ENCODE peak calls at places on chromosome 2, in six cellular contexts. L, N, P, T, F and U are unnamed samples.

GRCh38 chr2:177691177-177691576 is 298.6 kb downstream of the AGPS start:
- DNase-seq in L (no peak), T (no peak), N (no peak), F (no peak), P (no peak), U (no peak)

GRCh38 chr2:222561817-222562424 is 94.0 kb downstream of the FARSB start:
- DNase-seq in N (peak), P (peak), L (peak), F (peak), T (peak), U (peak)

GRCh38 chr2:117091026-117091425 is 723.5 kb upstream of the DDX18 start:
- DNase-seq in P (no peak), F (no peak), L (no peak), T (no peak), N (no peak), U (no peak)

GRCh38 chr2:188582206-188582605 is 290.5 kb downstream of the GULP1 start:
- DNase-seq in F (no peak), L (no peak), P (no peak), T (no peak), N (no peak), U (no peak)

GRCh38 chr2:23322813-23323212 is 62.2 kb upstream of the KLHL29 start:
- DNase-seq in L (no peak), N (no peak), F (no peak), T (no peak), P (no peak), U (no peak)

GRCh38 chr2:217331577-217332139 is 471.8 kb upstream of the TNP1 start:
- DNase-seq in N (no peak), P (peak), T (no peak), F (no peak), L (no peak), U (peak)

GRCh38 chr2:226798422-226799210 is 1.0 kb downstream of the IRS1 start:
- DNase-seq in F (no peak), L (no peak), N (no peak), P (no peak), T (peak), U (peak)

GRCh38 chr2:23375448-23375847 is 9.5 kb upstream of the KLHL29 start:
- DNase-seq in N (no peak), F (peak), T (peak), L (peak), P (no peak), U (peak)

GRCh38 chr2:138811454-138811853 is 31.3 kb upstream of the NXPH2 start:
- DNase-seq in N (no peak), T (no peak), F (no peak), L (no peak), P (no peak), U (no peak)

GRCh38 chr2:234241656-234242445 is 191.3 kb downstream of the SPP2 start:
- DNase-seq in P (no peak), N (no peak), F (no peak), L (no peak), T (no peak), U (no peak)

GRCh38 chr2:195612515-195613495 is 44.2 kb upstream of the SLC39A10 start:
- DNase-seq in F (no peak), T (no peak), L (no peak), N (no peak), P (peak), U (peak)

GRCh38 chr2:68333931-68334330 is 14.2 kb upstream of the CNRIP1 start:
- DNase-seq in L (no peak), P (no peak), T (no peak), N (no peak), F (no peak), U (no peak)

GRCh38 chr2:68328901-68329300 is 9.2 kb upstream of the CNRIP1 start:
- DNase-seq in N (no peak), T (no peak), P (no peak), F (no peak), L (no peak), U (no peak)

GRCh38 chr2:68336192-68336591 is 16.4 kb upstream of the CNRIP1 start:
- DNase-seq in P (no peak), F (no peak), T (no peak), N (no peak), L (peak), U (no peak)

GRCh38 chr2:68330691-68331090 is 10.9 kb upstream of the CNRIP1 start:
- DNase-seq in N (no peak), L (no peak), T (no peak), P (no peak), F (peak), U (no peak)

GRCh38 chr2:68333009-68333408 is 13.3 kb upstream of the CNRIP1 start:
- DNase-seq in T (no peak), P (no peak), F (no peak), L (no peak), N (no peak), U (no peak)
- TF ChIP-seq JUND in T (no peak), P (no peak), F (no peak), L (no peak), N (no peak), U (no peak)

GRCh38 chr2:215851091-215851490 is 162.3 kb downstream of the MREG start:
- DNase-seq in N (no peak), F (no peak), T (no peak), L (no peak), P (no peak), U (no peak)

GRCh38 chr2:215850380-215850779 is 163.0 kb downstream of the MREG start:
- DNase-seq in T (no peak), F (no peak), L (no peak), N (no peak), P (no peak), U (no peak)

GRCh38 chr2:215848679-215849078 is 164.7 kb downstream of the MREG start:
- DNase-seq in T (no peak), F (no peak), P (no peak), L (no peak), N (no peak), U (no peak)

GRCh38 chr2:215848146-215848545 is 165.2 kb downstream of the MREG start:
- DNase-seq in N (no peak), P (no peak), L (no peak), F (no peak), T (no peak), U (no peak)

DNA sequence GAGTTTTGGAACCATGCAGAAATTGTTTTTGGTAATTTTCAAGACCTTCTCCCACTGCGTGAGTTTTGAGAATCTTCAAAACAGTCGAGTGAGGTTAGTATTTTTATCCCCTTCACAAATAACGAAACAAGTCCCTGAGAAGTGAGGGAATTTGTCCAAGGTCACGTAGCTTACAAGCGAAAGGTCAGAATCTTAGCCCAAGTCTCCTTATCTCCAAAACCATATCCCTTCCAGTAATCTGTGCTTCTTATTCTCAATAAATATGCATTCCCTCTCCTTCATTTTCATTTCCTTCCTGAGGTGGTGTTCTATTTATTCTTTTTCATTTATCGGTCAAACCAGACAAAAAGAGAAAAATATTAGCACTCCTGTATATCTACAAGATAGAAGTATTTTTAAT is 163.6 kb downstream of the MREG start:
- DNase-seq in F (no peak), P (no peak), L (no peak), N (no peak), T (no peak), U (no peak)
- TF ChIP-seq JUND in F (no peak), P (no peak), L (no peak), N (no peak), T (no peak), U (no peak)

GRCh38 chr2:109450574-109451265 is 163.0 kb downstream of the SEPTIN10 start:
- DNase-seq in L (no peak), P (no peak), F (no peak), N (no peak), T (peak), U (no peak)
- TF ChIP-seq JUND in L (no peak), P (no peak), F (no peak), N (no peak), T (no peak), U (no peak)

GRCh38 chr2:25740810-25741381 is 67.5 kb upstream of the DTNB start:
- DNase-seq in L (no peak), T (no peak), F (no peak), N (no peak), P (no peak), U (no peak)
- TF ChIP-seq JUND in L (no peak), T (no peak), F (no peak), N (no peak), P (no peak), U (no peak)

DNA sequence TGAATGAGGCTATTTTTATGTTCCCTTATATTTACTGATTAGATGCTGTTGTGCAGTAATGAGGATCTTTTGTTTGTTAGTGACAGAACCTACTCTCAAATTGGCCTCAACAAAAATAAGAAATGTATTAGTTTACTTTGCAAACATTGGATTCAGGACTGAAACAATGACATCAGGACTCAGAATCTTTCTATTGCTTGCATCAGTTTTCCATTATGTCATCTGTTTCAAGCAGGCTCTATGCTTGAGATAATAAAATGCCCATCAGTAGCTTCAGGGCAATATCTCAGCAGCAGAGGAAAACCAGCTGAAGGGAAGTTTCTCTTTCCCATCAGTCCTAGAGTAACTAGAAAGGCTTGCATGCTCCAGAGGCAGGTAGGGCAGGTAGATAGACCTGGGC is 375.5 kb upstream of the SLC8A1 start:
- DNase-seq in P (no peak), N (no peak), F (no peak), T (peak), L (no peak), U (no peak)
- TF ChIP-seq JUND in P (no peak), N (no peak), F (no peak), T (no peak), L (no peak), U (no peak)

GRCh38 chr2:106073608-106074406 is 120.3 kb downstream of the UXS1 start:
- DNase-seq in F (no peak), L (no peak), T (no peak), P (no peak), N (no peak), U (no peak)
- TF ChIP-seq JUND in F (no peak), L (no peak), T (no peak), P (no peak), N (no peak), U (no peak)

GRCh38 chr2:37323176-37323575 is 1.5 kb downstream of the PRKD3 start:
- DNase-seq in P (no peak), F (peak), T (no peak), L (no peak), N (no peak), U (no peak)

GRCh38 chr2:37323770-37324535 is 680 bp downstream of the PRKD3 start:
- DNase-seq in L (no peak), T (peak), N (no peak), F (peak), P (peak), U (no peak)

GRCh38 chr2:37325625-37326071 is 1.0 kb upstream of the PRKD3 start:
- DNase-seq in T (no peak), N (no peak), L (no peak), P (no peak), F (peak), U (no peak)

GRCh38 chr2:37324786-37325624 is at the start of gene PRKD3:
- DNase-seq in N (no peak), P (peak), T (peak), L (peak), F (peak), U (peak)

GRCh38 chr2:37324536-37324785 is 172 bp downstream of the PRKD3 start:
- DNase-seq in F (no peak), L (no peak), T (no peak), N (no peak), P (peak), U (no peak)
- TF ChIP-seq JUND in F (no peak), L (no peak), T (no peak), N (no peak), P (no peak), U (no peak)

GRCh38 chr2:37585295-37585908 is 86.0 kb downstream of the CDC42EP3 start:
- DNase-seq in T (no peak), F (no peak), N (no peak), P (no peak), L (no peak), U (peak)
- TF ChIP-seq JUND in T (no peak), F (no peak), N (no peak), P (no peak), L (no peak), U (no peak)

GRCh38 chr2:215280326-215280725 is 31.5 kb upstream of the ATIC start:
- DNase-seq in N (peak), L (no peak), T (no peak), P (no peak), F (no peak), U (no peak)
- TF ChIP-seq JUND in N (no peak), L (no peak), T (no peak), P (no peak), F (no peak), U (no peak)